ENCODE peak calls at places on chromosomes 5 and 9, in six cellular contexts. C, G, H, S, V and D are unnamed samples. For H3K36me3, the result is how much of the 10 kb centered on the place peaks cover.

GRCh38 chr9:131834721-131835120 is 94.8 kb upstream of the RAPGEF1 start:
- DNase-seq in C (no peak), G (no peak), H (no peak), S (no peak), V (no peak), D (no peak)

GRCh38 chr5:6269925-6270324 is 108.4 kb downstream of the MED10 start:
- DNase-seq in C (no peak), G (no peak), H (no peak), S (no peak), V (no peak), D (no peak)

GRCh38 chr5:68396722-68397121 is 181.2 kb downstream of the PIK3R1 start:
- DNase-seq in C (no peak), G (no peak), H (peak), S (no peak), V (no peak), D (peak)

GRCh38 chr9:94150890-94151660 is 66.8 kb downstream of the PTPDC1 start:
- DNase-seq in C (no peak), G (no peak), H (no peak), S (no peak), V (no peak), D (no peak)

GRCh38 chr5:149153751-149154610 is 12.7 kb downstream of the ABLIM3 start:
- DNase-seq in C (peak), G (peak), H (no peak), S (no peak), V (no peak), D (peak)

GRCh38 chr9:71285191-71285656 is 163.8 kb upstream of the TRPM3 start:
- DNase-seq in C (no peak), G (no peak), H (peak), S (no peak), V (peak), D (peak)

GRCh38 chr5:77133061-77133758 is 46.1 kb upstream of the ZBED3 start:
- DNase-seq in C (no peak), G (peak), H (peak), S (peak), V (peak), D (peak)

GRCh38 chr5:51895834-51896233 is 512.6 kb downstream of the ISL1 start:
- DNase-seq in C (no peak), G (no peak), H (no peak), S (no peak), V (no peak), D (no peak)

GRCh38 chr9:28915256-28915930 is 1342.1 kb upstream of the C9orf72 start:
- DNase-seq in C (no peak), G (no peak), H (peak), S (no peak), V (no peak), D (peak)

GRCh38 chr5:176579323-176579722 is 30.2 kb downstream of the CDHR2 start:
- DNase-seq in C (no peak), G (no peak), H (no peak), S (no peak), V (no peak), D (no peak)

GRCh38 chr9:133955821-133956411 is 36.2 kb downstream of the VAV2 start:
- DNase-seq in C (peak), G (no peak), H (no peak), S (peak), V (peak), D (no peak)

GRCh38 chr5:119873611-119874010 is 244.3 kb downstream of the FAM170A start:
- DNase-seq in C (no peak), G (no peak), H (no peak), S (no peak), V (no peak), D (no peak)

GRCh38 chr5:154966081-154966841 is 25.4 kb downstream of the MRPL22 start:
- DNase-seq in C (no peak), G (no peak), H (no peak), S (no peak), V (peak), D (no peak)

GRCh38 chr9:117290306-117290705 is 124.6 kb downstream of the ASTN2 start:
- DNase-seq in C (no peak), G (no peak), H (no peak), S (no peak), V (no peak), D (no peak)

GRCh38 chr5:177434437-177434836 is 8.0 kb downstream of the GRK6 start:
- DNase-seq in C (no peak), G (no peak), H (no peak), S (no peak), V (no peak), D (no peak)

GRCh38 chr5:141668601-141669265 is 13.3 kb downstream of the ARAP3 start:
- DNase-seq in C (no peak), G (no peak), H (no peak), S (no peak), V (no peak), D (no peak)

GRCh38 chr5:94621763-94622162 is 3.3 kb downstream of the SLF1 start:
- DNase-seq in C (no peak), G (no peak), H (no peak), S (no peak), V (no peak), D (no peak)

GRCh38 chr9:18601026-18601425 is 127.1 kb downstream of the ADAMTSL1 start:
- DNase-seq in C (no peak), G (no peak), H (no peak), S (no peak), V (no peak), D (no peak)

GRCh38 chr9:38109601-38110000 is 40.6 kb upstream of the SHB start:
- DNase-seq in C (no peak), G (no peak), H (no peak), S (no peak), V (no peak), D (no peak)

GRCh38 chr9:134948149-134948548 is 30.4 kb upstream of the FCN1 start:
- DNase-seq in C (no peak), G (no peak), H (no peak), S (no peak), V (no peak), D (no peak)

GRCh38 chr5:45695680-45696093 is 493 bp downstream of the HCN1 start:
- DNase-seq in C (no peak), G (no peak), H (no peak), S (no peak), V (no peak), D (no peak)

GRCh38 chr5:174559141-174559540 is 165.2 kb upstream of the MSX2 start:
- DNase-seq in C (no peak), G (no peak), H (no peak), S (no peak), V (no peak), D (peak)

GRCh38 chr9:3794005-3794404 is 268.2 kb upstream of the RFX3 start:
- DNase-seq in C (no peak), G (no peak), H (peak), S (no peak), V (no peak), D (peak)

GRCh38 chr9:9820411-9820810 is 792.4 kb downstream of the PTPRD start:
- DNase-seq in C (no peak), G (no peak), H (peak), S (no peak), V (no peak), D (no peak)

GRCh38 chr5:179680014-179680779 is 637 bp downstream of the CBY3 start:
- DNase-seq in C (no peak), G (no peak), H (no peak), S (no peak), V (no peak), D (no peak)

GRCh38 chr5:178551059-178551458 is 39.1 kb downstream of the COL23A1 start:
- DNase-seq in C (no peak), G (no peak), H (no peak), S (no peak), V (peak), D (peak)

GRCh38 chr5:142886211-142886610 is 116.0 kb downstream of the ARHGAP26 start:
- DNase-seq in C (no peak), G (no peak), H (no peak), S (no peak), V (no peak), D (no peak)

GRCh38 chr9:91760906-91761305 is 189.1 kb downstream of the ROR2 start:
- DNase-seq in C (no peak), G (no peak), H (no peak), S (no peak), V (no peak), D (no peak)

GRCh38 chr9:114989600-114990410 is 59.4 kb upstream of the TNFSF8 start:
- DNase-seq in C (no peak), G (no peak), H (no peak), S (no peak), V (no peak), D (no peak)

GRCh38 chr5:112923148-112923917 is 1.3 kb upstream of the REEP5 start:
- DNase-seq in C (no peak), G (no peak), H (no peak), S (no peak), V (no peak), D (no peak)

GRCh38 chr9:22111871-22112247 is 102.8 kb upstream of the CDKN2B start:
- DNase-seq in C (no peak), G (no peak), H (peak), S (no peak), V (peak), D (peak)

GRCh38 chr5:113050606-113051391 is 74.2 kb downstream of the DCP2 start:
- DNase-seq in C (no peak), G (peak), H (no peak), S (no peak), V (peak), D (peak)

GRCh38 chr5:41721521-41721920 is 148.7 kb downstream of the OXCT1 start:
- DNase-seq in C (no peak), G (no peak), H (no peak), S (no peak), V (no peak), D (no peak)

GRCh38 chr9:5708414-5708813 is 79.5 kb downstream of the RIC1 start:
- DNase-seq in C (no peak), G (no peak), H (no peak), S (no peak), V (no peak), D (no peak)

GRCh38 chr9:87421734-87422133 is 75.9 kb upstream of the DAPK1 start:
- DNase-seq in C (no peak), G (no peak), H (no peak), S (no peak), V (no peak), D (no peak)

GRCh38 chr9:136646827-136647711 is 15.6 kb upstream of the EGFL7 start:
- DNase-seq in C (peak), G (no peak), H (no peak), S (no peak), V (no peak), D (no peak)
- H3K4me3 ChIP-seq in C (peak), G (peak), H (no peak), S (no peak), V (no peak), D (no peak)

GRCh38 chr9:78326564-78326963 is 29.6 kb downstream of the PSAT1 start:
- DNase-seq in C (no peak), G (no peak), H (no peak), S (no peak), V (no peak), D (no peak)
- H3K36me3 ChIP-seq in C (under half), G (under half), H (under half), S (under half), V (under half), D (under half)

GRCh38 chr5:163458778-163459405 is 1.0 kb downstream of the NUDCD2 start:
- DNase-seq in C (no peak), G (no peak), H (no peak), S (no peak), V (peak), D (no peak)

GRCh38 chr5:163459465-163459887 is 426 bp downstream of the NUDCD2 start:
- DNase-seq in C (no peak), G (no peak), H (no peak), S (no peak), V (no peak), D (peak)

GRCh38 chr5:163463063-163463435 is 2.6 kb downstream of the HMMR start:
- DNase-seq in C (no peak), G (no peak), H (no peak), S (no peak), V (no peak), D (no peak)

GRCh38 chr5:163460562-163461176 is at the start of gene HMMR:
- DNase-seq in C (no peak), G (no peak), H (no peak), S (no peak), V (no peak), D (peak)

DNA sequence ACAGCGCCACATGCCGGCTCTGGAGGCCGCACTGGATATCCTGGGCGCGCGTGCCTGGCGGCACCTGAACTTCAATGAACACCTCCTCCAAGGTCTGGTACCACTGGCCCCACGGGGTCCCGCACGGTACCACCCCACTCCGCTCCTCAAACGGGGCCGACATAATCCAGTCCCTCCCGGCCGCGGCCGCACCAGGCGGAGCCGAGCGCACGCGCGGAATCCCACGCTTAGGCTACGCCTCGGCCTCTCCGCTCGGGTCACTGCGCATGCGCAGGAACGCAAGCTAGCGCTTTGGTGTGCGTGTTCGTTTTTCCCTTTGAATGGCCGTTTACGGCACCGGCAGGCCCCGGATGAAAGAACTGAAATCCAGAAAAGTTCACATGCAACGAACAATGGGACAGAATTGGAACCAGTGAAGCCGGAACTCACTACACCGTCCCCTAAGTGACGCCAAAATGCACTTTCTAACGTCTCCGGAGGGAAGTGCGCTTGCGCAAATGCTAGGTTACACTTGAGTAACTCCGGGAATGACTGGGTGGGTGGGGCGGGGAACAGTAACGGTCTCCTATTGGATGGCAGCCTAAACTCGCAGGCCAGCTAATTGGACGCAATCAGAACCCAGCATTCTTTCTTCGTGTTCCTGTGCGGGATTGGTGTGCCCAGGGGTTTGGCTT is at the start of gene NUDCD2:
- DNase-seq in C (peak), G (peak), H (peak), S (peak), V (peak), D (peak)
- TF ChIP-seq CTCF in C (peak), G (no peak), H (peak), S (peak), V (peak), D (peak)

DNA sequence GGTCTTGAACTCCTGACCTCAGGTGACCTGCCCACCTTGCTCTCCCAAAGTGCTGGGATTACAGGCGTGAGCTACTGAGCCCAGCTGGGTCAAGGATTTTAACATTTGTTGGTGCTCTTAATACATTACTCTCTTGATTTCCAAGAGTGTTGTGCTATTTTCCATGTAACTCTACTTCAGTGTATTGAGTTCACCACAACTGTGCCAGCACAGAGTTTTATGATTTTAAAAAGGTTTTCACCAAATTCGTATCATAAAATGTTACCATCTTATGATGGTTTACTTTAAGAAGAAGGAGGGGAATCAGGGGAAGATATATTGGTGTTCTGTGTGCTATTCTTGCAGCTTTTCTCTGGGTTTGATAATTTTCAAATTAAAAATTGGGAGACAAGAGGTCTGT is 6.6 kb upstream of the ADGRD2 start:
- DNase-seq in C (no peak), G (peak), H (no peak), S (no peak), V (no peak), D (no peak)
- H3K4me3 ChIP-seq in C (no peak), G (no peak), H (no peak), S (no peak), V (no peak), D (no peak)

DNA sequence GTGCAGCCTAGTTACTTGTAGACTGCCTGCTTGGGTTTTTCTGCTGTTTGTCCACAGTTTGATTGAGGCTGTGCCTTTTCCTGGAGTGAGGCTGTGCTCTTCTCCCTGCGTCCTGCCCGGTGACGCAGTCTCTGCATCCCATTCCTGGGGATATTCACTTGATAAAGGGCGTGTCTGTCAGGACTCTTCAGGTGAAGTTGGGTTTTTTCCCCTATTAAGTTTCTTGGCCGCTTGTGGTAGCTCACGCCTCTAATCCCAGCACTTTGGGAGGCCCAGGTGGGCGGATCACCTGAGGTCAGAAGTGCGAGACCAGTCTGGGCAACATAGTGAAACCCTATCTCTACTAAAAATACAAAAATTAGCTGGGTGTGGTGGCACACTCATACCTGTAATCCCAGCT is 50.0 kb upstream of the SUSD3 start:
- DNase-seq in C (no peak), G (no peak), H (no peak), S (no peak), V (no peak), D (peak)
- H3K36me3 ChIP-seq in C (half or more), G (under half), H (under half), S (under half), V (under half), D (under half)

DNA sequence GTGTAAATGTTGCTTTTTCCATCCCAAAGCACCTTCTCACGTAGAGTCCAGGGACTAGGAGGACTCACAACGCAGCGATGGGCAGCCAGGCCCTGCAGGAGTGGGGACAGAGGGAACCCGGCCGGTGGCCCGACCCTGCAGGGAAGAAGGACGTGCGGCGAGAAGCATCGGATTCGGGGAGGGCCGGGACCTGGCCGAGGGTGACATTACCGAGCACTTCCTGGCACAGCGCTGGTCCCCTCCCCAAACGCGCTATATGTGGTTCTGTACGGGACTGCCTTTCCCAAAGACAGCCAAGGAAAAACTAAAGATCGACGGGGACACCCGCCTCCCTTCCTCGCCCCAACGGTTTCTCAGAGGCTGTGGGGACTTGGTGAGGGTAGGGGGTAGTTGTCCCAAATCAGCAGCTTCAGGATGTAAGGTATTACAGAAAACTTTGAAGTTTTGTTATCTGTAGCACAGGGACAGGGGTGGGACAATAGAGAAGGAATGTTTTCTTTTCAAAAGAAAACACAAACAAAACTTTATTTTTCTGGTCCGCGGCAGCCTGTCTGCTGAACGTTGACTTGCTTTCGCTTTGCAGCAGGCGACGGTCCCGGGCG is 887 bp upstream of the MAP3K1 start:
- DNase-seq in C (peak), G (peak), H (no peak), S (peak), V (peak), D (no peak)
- TF ChIP-seq CTCF in C (no peak), G (no peak), H (no peak), S (no peak), V (no peak), D (no peak)

DNA sequence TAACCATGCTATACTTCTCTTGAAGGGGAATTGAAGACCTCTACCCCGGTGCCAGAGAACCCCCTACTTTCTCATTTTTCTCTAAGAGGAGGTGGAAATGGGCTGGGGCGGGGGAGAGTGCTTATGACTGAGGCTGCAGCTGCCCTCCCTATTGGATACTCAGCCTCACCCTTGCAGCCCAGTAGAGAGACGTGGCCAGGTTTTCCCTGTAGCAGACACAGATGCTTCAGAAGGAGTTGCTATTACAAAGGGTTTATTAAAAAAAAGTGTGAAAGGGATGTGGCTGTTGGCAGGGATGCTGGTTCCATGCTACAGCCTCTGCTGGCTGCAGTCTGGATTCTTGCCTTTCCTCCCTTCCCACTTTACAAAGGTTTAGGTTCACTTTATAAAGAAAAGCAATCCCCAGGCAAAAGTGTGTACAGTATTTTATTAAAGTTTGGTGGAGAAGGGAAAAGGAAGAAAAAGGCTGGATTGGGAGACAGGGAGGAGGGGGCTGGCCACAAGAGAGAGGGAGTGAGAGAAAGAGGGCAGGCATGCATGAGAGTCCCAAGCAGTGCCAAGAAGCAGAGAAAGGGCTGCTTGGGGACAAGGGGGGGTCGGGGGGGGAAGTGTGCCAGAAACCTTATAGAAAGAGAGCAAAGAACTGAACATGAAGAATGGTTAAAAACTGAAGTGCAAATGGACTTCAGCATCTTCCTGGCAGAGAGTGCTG is 29.5 kb upstream of the NFIB start:
- DNase-seq in C (no peak), G (no peak), H (no peak), S (no peak), V (peak), D (no peak)
- H3K4me3 ChIP-seq in C (no peak), G (peak), H (no peak), S (no peak), V (no peak), D (no peak)